ENCODE peak calls at places on chromosomes 4 and X, in four cellular contexts. One of them, this sample, is unnamed.
A peak's percentile ranks its signal among the peaks of the same experiment; 100 is the strongest.

GRCh38 chrX:9759340-9759739 is 6.3 kb downstream of the GPR143 start:
- DNase-seq in K562: no peak
- DNase-seq in H1: no peak
- DNase-seq in HepG2: no peak
- DNase-seq in this sample: no peak

GRCh38 chr4:184324939-184325477 is 107.3 kb upstream of the ENPP6 start:
- DNase-seq in K562: no peak
- DNase-seq in H1: peak; percentile 10
- DNase-seq in HepG2: no peak
- DNase-seq in this sample: no peak

GRCh38 chr4:32349026-32349425 is 1628.9 kb downstream of the PCDH7 start:
- DNase-seq in K562: no peak
- DNase-seq in H1: no peak
- DNase-seq in HepG2: no peak
- DNase-seq in this sample: no peak

GRCh38 chrX:132488819-132489255 is at the start of gene MBNL3:
- DNase-seq in K562: no peak
- DNase-seq in H1: peak; percentile 60
- DNase-seq in HepG2: peak; percentile 33
- DNase-seq in this sample: peak; percentile 43

GRCh38 chr4:6825403-6825802 is 42.9 kb downstream of the KIAA0232 start:
- DNase-seq in K562: no peak
- DNase-seq in H1: no peak
- DNase-seq in HepG2: no peak
- DNase-seq in this sample: no peak

GRCh38 chr4:73391774-73392173 is 12.3 kb upstream of the ALB start:
- DNase-seq in K562: no peak
- DNase-seq in H1: no peak
- DNase-seq in HepG2: no peak
- DNase-seq in this sample: no peak

GRCh38 chr4:127809173-127809800 is 27.2 kb downstream of the HSPA4L start:
- DNase-seq in K562: no peak
- DNase-seq in H1: no peak
- DNase-seq in HepG2: peak; percentile 4
- DNase-seq in this sample: peak; percentile 21

GRCh38 chr4:13627185-13627605 is 330 bp downstream of the BOD1L1 start:
- DNase-seq in K562: no peak
- DNase-seq in H1: no peak
- DNase-seq in HepG2: no peak
- DNase-seq in this sample: peak; percentile 38

GRCh38 chr4:97994765-97995465 is 148.4 kb downstream of the STPG2 start:
- DNase-seq in K562: no peak
- DNase-seq in H1: no peak
- DNase-seq in HepG2: no peak
- DNase-seq in this sample: no peak

GRCh38 chr4:103008875-103009729 is 10.4 kb downstream of the SLC9B1 start:
- DNase-seq in K562: peak; percentile 51
- DNase-seq in H1: no peak
- DNase-seq in HepG2: peak; percentile 72
- DNase-seq in this sample: peak; percentile 76

GRCh38 chr4:28481565-28481964 is 1620.9 kb downstream of the STIM2 start:
- DNase-seq in K562: no peak
- DNase-seq in H1: no peak
- DNase-seq in HepG2: no peak
- DNase-seq in this sample: no peak

GRCh38 chr4:131974730-131975129 is 1174.4 kb upstream of the PCDH10 start:
- DNase-seq in K562: no peak
- DNase-seq in H1: no peak
- DNase-seq in HepG2: no peak
- DNase-seq in this sample: no peak

GRCh38 chrX:24014388-24015018 is 12.5 kb downstream of the KLHL15 start:
- DNase-seq in K562: no peak
- DNase-seq in H1: no peak
- DNase-seq in HepG2: no peak
- DNase-seq in this sample: no peak

GRCh38 chr4:152224223-152224622 is 311.7 kb downstream of the FBXW7 start:
- DNase-seq in K562: no peak
- DNase-seq in H1: no peak
- DNase-seq in HepG2: no peak
- DNase-seq in this sample: peak; percentile 67

GRCh38 chr4:47532658-47533057 is 47.6 kb downstream of the ATP10D start:
- DNase-seq in K562: no peak
- DNase-seq in H1: no peak
- DNase-seq in HepG2: no peak
- DNase-seq in this sample: no peak

GRCh38 chr4:721261-722171 is 15.9 kb downstream of the PCGF3 start:
- DNase-seq in K562: no peak
- DNase-seq in H1: no peak
- DNase-seq in HepG2: no peak
- DNase-seq in this sample: peak; percentile 53

GRCh38 chrX:103446665-103447302 is 70.4 kb downstream of the BEX3 start:
- DNase-seq in K562: no peak
- DNase-seq in H1: no peak
- DNase-seq in HepG2: no peak
- DNase-seq in this sample: no peak

GRCh38 chr4:183493246-183493645 is 11.6 kb upstream of the ING2 start:
- DNase-seq in K562: no peak
- DNase-seq in H1: no peak
- DNase-seq in HepG2: no peak
- DNase-seq in this sample: no peak

GRCh38 chrX:10098235-10098819 is 58.4 kb upstream of the CLCN4 start:
- DNase-seq in K562: no peak
- DNase-seq in H1: no peak
- DNase-seq in HepG2: no peak
- DNase-seq in this sample: peak; percentile 43

GRCh38 chrX:37347420-37347819 is 1.7 kb upstream of the PRRG1 start:
- DNase-seq in K562: no peak
- DNase-seq in H1: no peak
- DNase-seq in HepG2: peak; percentile 72
- DNase-seq in this sample: no peak

GRCh38 chr4:116872308-116872707 is 213.1 kb downstream of the TRAM1L1 start:
- DNase-seq in K562: no peak
- DNase-seq in H1: no peak
- DNase-seq in HepG2: no peak
- DNase-seq in this sample: no peak
- TF ChIP-seq JUN in K562: no peak
- TF ChIP-seq JUN in H1: no peak
- TF ChIP-seq JUN in HepG2: no peak
- TF ChIP-seq JUN in this sample: no peak

GRCh38 chr4:26219206-26219605 is 101.6 kb upstream of the RBPJ start:
- DNase-seq in K562: no peak
- DNase-seq in H1: no peak
- DNase-seq in HepG2: no peak
- DNase-seq in this sample: no peak
- H2AFZ ChIP-seq in K562: no peak overlapping the region
- H2AFZ ChIP-seq in H1: peak overlapping the region; percentile 31
- H2AFZ ChIP-seq in HepG2: no peak overlapping the region
- H2AFZ ChIP-seq in this sample: no peak overlapping the region

GRCh38 chr4:180398564-180398963 is 1844.6 kb upstream of the TENM3 start:
- DNase-seq in K562: no peak
- DNase-seq in H1: no peak
- DNase-seq in HepG2: no peak
- DNase-seq in this sample: no peak
- TF ChIP-seq JUN in K562: no peak
- TF ChIP-seq JUN in H1: no peak
- TF ChIP-seq JUN in HepG2: no peak
- TF ChIP-seq JUN in this sample: no peak

GRCh38 chr4:89797117-89797516 is 39.8 kb downstream of the SNCA start:
- DNase-seq in K562: no peak
- DNase-seq in H1: no peak
- DNase-seq in HepG2: no peak
- DNase-seq in this sample: peak; percentile 77
- H2AFZ ChIP-seq in K562: no peak overlapping the region
- H2AFZ ChIP-seq in H1: no peak overlapping the region
- H2AFZ ChIP-seq in HepG2: no peak overlapping the region
- H2AFZ ChIP-seq in this sample: no peak overlapping the region

GRCh38 chr4:4333265-4333706 is 43.2 kb downstream of the ZBTB49 start:
- DNase-seq in K562: no peak
- DNase-seq in H1: no peak
- DNase-seq in HepG2: no peak
- DNase-seq in this sample: no peak
- TF ChIP-seq JUN in K562: no peak
- TF ChIP-seq JUN in H1: no peak
- TF ChIP-seq JUN in HepG2: no peak
- TF ChIP-seq JUN in this sample: no peak

GRCh38 chr4:100299441-100299840 is 109.2 kb upstream of the DDIT4L start:
- DNase-seq in K562: no peak
- DNase-seq in H1: no peak
- DNase-seq in HepG2: no peak
- DNase-seq in this sample: no peak
- H2AFZ ChIP-seq in K562: no peak overlapping the region
- H2AFZ ChIP-seq in H1: no peak overlapping the region
- H2AFZ ChIP-seq in HepG2: no peak overlapping the region
- H2AFZ ChIP-seq in this sample: peak overlapping the region; percentile 71